ENCODE peak calls at places on chromosomes 16 and 17, in nine cellular contexts. K is Panc1, F is PC-9, J is endodermal cell, Q is psoas muscle, G is adrenal gland, M is HepG2, I is thoracic aorta, R is stomach. O is an unnamed sample. For H3K27me3, the result is how much of the 10 kb centered on the place peaks cover.

GRCh38 chr17:28492352-28493310 is 13.5 kb upstream of the FOXN1 start:
- DNase-seq in J (no peak), G (no peak), M (no peak), Q (no peak), I (no peak), K (no peak), F (no peak), R (no peak), O (no peak)

GRCh38 chr17:64209356-64209941 is 53.6 kb downstream of the TEX2 start:
- DNase-seq in I (no peak), F (no peak), R (no peak), Q (no peak), M (no peak), K (no peak), G (no peak), J (no peak), O (no peak)

GRCh38 chr17:14019186-14019956 is 49.9 kb upstream of the COX10 start:
- DNase-seq in R (no peak), G (no peak), J (no peak), I (no peak), M (no peak), F (no peak), K (no peak), Q (no peak), O (no peak)

GRCh38 chr16:50079741-50080140 is 14.0 kb downstream of the HEATR3 start:
- DNase-seq in J (no peak), Q (no peak), M (no peak), K (no peak), F (no peak), R (no peak), G (no peak), I (no peak), O (no peak)

GRCh38 chr17:58176200-58176599 is 9.4 kb downstream of the OR4D2 start:
- DNase-seq in R (no peak), I (no peak), Q (no peak), K (no peak), G (no peak), F (peak), J (no peak), M (no peak), O (no peak)

GRCh38 chr16:67027046-67027445 is 1.9 kb upstream of the CBFB start:
- DNase-seq in Q (no peak), F (no peak), R (no peak), J (no peak), K (no peak), I (no peak), G (peak), M (no peak), O (peak)

GRCh38 chr17:42200702-42201101 is 6.4 kb upstream of the GHDC start:
- DNase-seq in F (no peak), J (no peak), Q (no peak), G (peak), M (no peak), K (no peak), R (peak), I (no peak), O (no peak)

GRCh38 chr17:66542967-66543525 is 240.6 kb downstream of the PRKCA start:
- DNase-seq in F (no peak), I (no peak), G (no peak), M (peak), R (no peak), Q (no peak), K (no peak), J (no peak), O (no peak)

GRCh38 chr17:71987634-71988033 is 133.2 kb upstream of the SOX9 start:
- DNase-seq in K (no peak), M (no peak), J (no peak), G (no peak), Q (no peak), R (no peak), F (peak), I (no peak), O (no peak)

DNA sequence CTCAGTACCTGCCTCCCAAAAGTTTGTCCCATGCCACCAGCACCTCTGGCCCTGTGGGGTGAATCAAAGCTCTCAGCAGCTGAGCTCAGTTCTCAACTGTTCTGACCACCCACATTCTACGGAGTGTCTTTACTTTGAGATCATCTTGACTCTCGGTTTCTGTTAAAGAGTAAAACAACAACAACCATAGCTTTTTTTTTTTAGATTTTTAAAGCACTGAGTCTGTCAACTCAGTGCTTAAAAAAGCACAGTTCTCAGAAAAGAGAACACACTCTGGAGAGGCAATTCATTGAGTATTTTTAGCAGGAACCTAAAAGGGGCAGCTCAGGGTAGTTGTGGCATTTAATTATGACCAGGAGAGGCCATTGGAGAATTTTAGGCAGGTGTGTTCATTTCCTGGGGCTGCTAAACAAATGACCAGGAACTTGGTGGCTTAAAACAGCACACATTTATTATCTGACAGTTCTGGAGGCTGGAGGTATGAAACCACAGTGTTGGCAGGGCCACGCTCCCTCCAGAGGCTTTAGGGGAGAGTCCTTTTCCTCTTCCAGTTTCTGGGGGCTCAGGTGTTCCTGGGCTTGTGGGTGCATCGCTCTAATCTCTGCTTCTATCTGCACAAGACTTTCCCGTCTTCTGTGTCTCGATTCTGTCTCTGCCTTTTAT is 6.7 kb upstream of the WFIKKN2 start:
- DNase-seq in Q (no peak), I (no peak), R (no peak), J (no peak), G (no peak), M (no peak), K (no peak), F (no peak), O (no peak)
- H3K4me3 ChIP-seq in Q (no peak), I (no peak), R (no peak), J (no peak), G (no peak), M (no peak), K (no peak), F (no peak), O (no peak)

GRCh38 chr16:87602821-87603683 is 744 bp downstream of the JPH3 start:
- DNase-seq in M (no peak), Q (no peak), K (no peak), F (no peak), R (no peak), J (peak), I (no peak), G (no peak), O (no peak)
- H3K27me3 ChIP-seq in M (half or more), Q (under half), K (under half), F (half or more), R (under half), J (under half), I (under half), G (half or more), O (under half)

GRCh38 chr16:9126609-9127008 is 35.2 kb downstream of the HAPSTR1 start:
- DNase-seq in Q (no peak), F (no peak), G (peak), I (no peak), M (no peak), R (no peak), J (no peak), K (no peak), O (no peak)
- H3K27ac ChIP-seq in Q (no peak), F (peak), G (no peak), I (peak), M (no peak), R (no peak), J (no peak), K (peak), O (peak)

DNA sequence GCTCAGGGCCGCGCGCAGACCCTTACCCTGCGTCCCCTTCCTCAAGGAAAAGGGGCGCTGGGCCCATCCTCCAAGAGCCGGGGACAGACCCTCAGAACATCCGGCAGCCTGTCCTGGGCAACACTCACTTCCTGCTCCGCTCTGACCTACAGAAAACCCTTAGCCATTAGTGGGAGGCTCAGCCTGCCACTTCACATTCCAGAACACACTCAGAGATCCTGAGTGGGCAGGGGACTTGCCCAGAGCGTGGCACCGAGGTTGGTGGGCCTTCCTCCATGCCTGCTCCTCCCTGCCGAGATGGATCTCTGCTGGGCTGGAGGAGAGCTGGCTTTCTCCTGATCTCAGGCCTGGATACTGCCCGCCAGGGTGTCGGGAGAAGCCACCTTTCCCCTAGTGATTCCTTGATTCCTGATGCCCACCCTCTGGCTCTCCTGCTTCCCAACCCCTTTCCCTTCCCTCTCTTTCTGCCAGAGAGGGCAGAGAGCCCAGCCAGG is 1.5 kb downstream of the SCARF1 start:
- DNase-seq in M (no peak), G (no peak), J (peak), Q (no peak), R (no peak), I (no peak), F (no peak), K (no peak), O (no peak)
- H3K4me3 ChIP-seq in M (peak), G (no peak), J (no peak), Q (peak), R (peak), I (peak), F (peak), K (peak), O (peak)

DNA sequence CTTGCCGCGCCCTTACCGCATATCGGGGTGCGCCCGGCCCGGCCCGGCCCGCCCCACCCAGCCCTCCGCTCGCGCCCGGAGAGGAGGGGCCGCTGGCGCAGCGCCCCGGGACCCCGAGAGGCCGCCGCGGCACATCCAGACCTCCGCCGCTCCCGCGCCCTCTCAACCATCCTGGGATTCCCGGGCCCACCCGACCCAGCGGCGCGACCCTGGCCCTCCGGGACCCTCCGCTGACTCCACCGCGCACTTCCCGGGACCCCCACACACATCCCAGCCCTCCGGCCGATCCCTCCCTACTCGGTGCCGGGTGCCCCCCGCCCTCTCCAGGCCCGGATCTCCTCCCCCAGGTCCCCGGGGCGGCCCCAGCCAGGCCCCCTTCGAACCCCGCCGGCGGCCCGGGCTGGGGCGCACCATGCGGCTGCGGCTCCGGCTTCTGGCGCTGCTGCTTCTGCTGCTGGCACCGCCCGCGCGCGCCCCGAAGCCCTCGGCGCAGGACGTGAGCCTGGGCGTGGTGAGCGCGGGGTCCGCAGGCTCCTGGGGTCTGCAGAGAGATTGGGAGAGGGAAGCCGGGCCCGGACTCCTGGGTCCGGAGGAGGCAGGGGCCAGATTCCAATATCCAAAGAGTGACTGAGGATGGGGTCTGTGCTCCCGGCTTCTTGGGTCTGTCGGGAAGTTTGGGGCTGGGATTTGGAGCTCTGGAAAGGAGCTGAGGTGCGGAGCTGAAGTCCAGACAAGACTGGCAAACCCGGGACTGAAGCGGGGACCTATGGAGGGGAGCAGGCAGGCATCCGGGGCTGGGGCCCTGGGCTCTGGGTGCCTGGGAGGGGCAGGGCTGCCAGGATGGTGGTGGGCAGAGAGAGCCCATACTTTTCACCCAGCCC is at the start of gene MMP25:
- DNase-seq in Q (no peak), G (no peak), I (no peak), F (no peak), R (no peak), J (peak), M (no peak), K (no peak), O (no peak)
- H3K27me3 ChIP-seq in Q (under half), G (half or more), I (under half), F (under half), R (under half), J (half or more), M (half or more), K (under half), O (under half)